ENCODE peak calls at places on chromosomes 13 and 19, in six cellular contexts. M is A549, E is sigmoid colon, S is stomach, T is transverse colon, J is HepG2. B is an unnamed sample.

GRCh38 chr19:5083547-5083965 is 114.6 kb downstream of the KDM4B start:
- DNase-seq in J (no peak), E (peak), M (no peak), S (no peak), T (no peak), B (no peak)

GRCh38 chr19:45884682-45885555 is 1.0 kb downstream of the IRF2BP1 start:
- DNase-seq in J (no peak), E (no peak), S (peak), T (no peak), M (no peak), B (peak)

GRCh38 chr13:23788459-23788858 is 100.7 kb downstream of the MIPEP start:
- DNase-seq in S (no peak), J (no peak), T (no peak), M (no peak), E (no peak), B (no peak)

GRCh38 chr13:73254827-73255226 is 196.0 kb downstream of the KLF5 start:
- DNase-seq in S (no peak), J (no peak), T (no peak), M (no peak), E (no peak), B (no peak)

GRCh38 chr19:51098366-51099069 is 9.7 kb downstream of the CTU1 start:
- DNase-seq in J (no peak), T (peak), M (no peak), E (peak), S (no peak), B (peak)

GRCh38 chr19:14432817-14433453 is at the start of gene PKN1:
- DNase-seq in E (no peak), S (peak), J (no peak), M (peak), T (peak), B (peak)

GRCh38 chr19:7980635-7981121 is 24.8 kb downstream of the ELAVL1 start:
- DNase-seq in E (no peak), M (no peak), S (no peak), T (no peak), J (no peak), B (no peak)

GRCh38 chr13:99382428-99383133 is 75.4 kb upstream of the GPR183 start:
- DNase-seq in S (no peak), J (no peak), T (peak), M (no peak), E (peak), B (no peak)

GRCh38 chr13:51557875-51558604 is 26.2 kb upstream of the WDFY2 start:
- DNase-seq in E (no peak), J (no peak), M (no peak), T (no peak), S (no peak), B (no peak)

GRCh38 chr13:100533588-100534041 is 55.0 kb downstream of the GGACT start:
- DNase-seq in J (peak), T (no peak), S (peak), M (no peak), E (no peak), B (no peak)

GRCh38 chr19:43460362-43461016 is 4.9 kb downstream of the LYPD3 start:
- DNase-seq in T (no peak), M (no peak), J (peak), S (no peak), E (no peak), B (no peak)

GRCh38 chr19:30564551-30565011 is 192.4 kb downstream of the ZNF536 start:
- DNase-seq in S (no peak), T (no peak), M (no peak), E (no peak), J (no peak), B (no peak)

GRCh38 chr13:111292710-111293485 is 27.5 kb upstream of the TEX29 start:
- DNase-seq in J (no peak), E (no peak), S (no peak), M (no peak), T (no peak), B (no peak)

GRCh38 chr13:76939215-76939614 is 9.1 kb upstream of the ACOD1 start:
- DNase-seq in S (no peak), E (no peak), J (no peak), T (no peak), M (no peak), B (no peak)

GRCh38 chr19:39310558-39311311 is 9.9 kb downstream of the LRFN1 start:
- DNase-seq in M (no peak), J (no peak), E (no peak), T (no peak), S (no peak), B (no peak)

GRCh38 chr13:93004919-93005318 is 221.7 kb upstream of the GPC6 start:
- DNase-seq in M (no peak), E (no peak), S (no peak), J (peak), T (no peak), B (no peak)

GRCh38 chr19:46890423-46891170 is 29.8 kb downstream of the ARHGAP35 start:
- DNase-seq in E (no peak), M (peak), S (no peak), T (no peak), J (peak), B (no peak)

GRCh38 chr19:33393286-33394005 is 19.9 kb downstream of the CEBPG start:
- DNase-seq in E (peak), M (no peak), S (no peak), J (peak), T (no peak), B (no peak)

GRCh38 chr13:48828962-48829405 is 146.7 kb upstream of the FNDC3A start:
- DNase-seq in T (no peak), E (no peak), S (no peak), M (peak), J (no peak), B (no peak)

GRCh38 chr13:113724780-113725315 is 34.2 kb upstream of the TMEM255B start:
- DNase-seq in E (peak), T (peak), S (peak), M (peak), J (peak), B (peak)

GRCh38 chr19:31449379-31449778 is 100.1 kb upstream of the TSHZ3 start:
- DNase-seq in T (no peak), M (no peak), J (no peak), E (no peak), S (no peak), B (no peak)

GRCh38 chr13:113151745-113152707 is 6.4 kb upstream of the PROZ start:
- DNase-seq in M (no peak), T (no peak), S (no peak), J (no peak), E (no peak), B (peak)

GRCh38 chr19:38395381-38396127 is 7.1 kb downstream of the SPRED3 start:
- DNase-seq in S (no peak), J (no peak), E (no peak), T (no peak), M (no peak), B (no peak)

GRCh38 chr13:93455881-93456280 is 229.3 kb downstream of the GPC6 start:
- DNase-seq in T (no peak), S (no peak), E (no peak), M (no peak), J (no peak), B (no peak)

GRCh38 chr13:111461445-111462149 is 141.2 kb downstream of the TEX29 start:
- DNase-seq in T (no peak), J (no peak), M (no peak), E (peak), S (no peak), B (no peak)

GRCh38 chr19:870314-870713 is 10.8 kb downstream of the CFD start:
- DNase-seq in S (no peak), E (no peak), M (no peak), T (no peak), J (no peak), B (no peak)

GRCh38 chr19:52248256-52248655 is 21.1 kb upstream of the ZNF766 start:
- DNase-seq in M (no peak), S (peak), T (peak), E (no peak), J (peak), B (peak)

GRCh38 chr19:55146078-55146647 is 2.8 kb downstream of the TNNT1 start:
- DNase-seq in M (peak), J (no peak), S (no peak), T (no peak), E (no peak), B (no peak)

GRCh38 chr19:8491574-8491973 is 10.9 kb downstream of the PRAM1 start:
- DNase-seq in J (no peak), E (no peak), M (no peak), S (no peak), T (no peak), B (no peak)

GRCh38 chr19:38683393-38684077 is 36.1 kb downstream of the ACTN4 start:
- DNase-seq in E (peak), T (peak), J (peak), S (peak), M (peak), B (peak)

GRCh38 chr19:49210108-49210900 is 52.7 kb downstream of the TRPM4 start:
- DNase-seq in S (no peak), T (peak), M (no peak), E (peak), J (no peak), B (peak)
- TF ChIP-seq POLR2A in S (no peak), T (no peak), M (no peak), E (no peak), J (no peak), B (no peak)

GRCh38 chr19:12137541-12137940 is 2.6 kb downstream of the ZNF20 start:
- DNase-seq in T (no peak), J (peak), S (no peak), E (no peak), M (no peak), B (no peak)
- H3K4me3 ChIP-seq in T (no peak), J (no peak), S (no peak), E (no peak), M (no peak), B (no peak)

DNA sequence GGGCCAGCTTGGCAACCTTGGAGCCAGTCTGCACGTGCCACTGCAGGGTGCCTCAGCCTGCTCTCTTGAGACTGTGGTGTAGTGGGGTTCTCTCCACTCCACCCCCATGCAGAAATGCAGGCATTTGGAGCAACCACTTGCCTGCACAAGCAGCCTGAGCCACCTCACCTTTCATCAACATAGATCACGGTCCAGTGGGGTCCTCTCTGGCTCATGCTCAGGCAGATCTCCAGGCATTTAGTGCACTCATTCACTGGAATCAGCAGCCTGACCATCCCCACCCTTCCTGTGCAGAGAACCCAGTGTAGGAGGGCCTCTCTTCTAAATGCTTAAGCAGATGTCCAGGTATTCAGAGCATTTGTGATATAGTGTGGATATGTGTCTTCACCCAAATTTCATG is 2330.1 kb downstream of the PCDH9 start:
- DNase-seq in E (peak), M (no peak), T (no peak), J (no peak), S (no peak), B (no peak)
- TF ChIP-seq EP300 in E (no peak), M (no peak), T (no peak), J (no peak), S (no peak), B (no peak)

GRCh38 chr13:89891416-89891815 is 1456.1 kb upstream of the MIR17HG start:
- DNase-seq in M (no peak), T (no peak), J (no peak), S (no peak), E (no peak), B (no peak)

GRCh38 chr13:89890806-89891205 is 1456.7 kb upstream of the MIR17HG start:
- DNase-seq in M (no peak), S (no peak), J (no peak), E (no peak), T (no peak), B (no peak)
- TF ChIP-seq POLR2A in M (no peak), S (no peak), J (no peak), E (no peak), T (no peak), B (no peak)

B was measured in ovary.